ENCODE peak calls at places on chromosomes 3 and 15, in nine cellular contexts. V is CD8-positive, alpha-beta T cell; Q is ovary; X is heart left ventricle; N is heart right ventricle; U is left ventricle myocardium inferior; Z is CD4-positive, alpha-beta T cell; D is psoas muscle; C is A549. A is an unnamed sample.

GRCh38 chr3:169104972-169105371 is 558.5 kb downstream of the MECOM start:
- DNase-seq in D (no peak), C (no peak), V (no peak), U (no peak), Q (no peak), N (no peak), Z (no peak), X (no peak), A (no peak)

GRCh38 chr3:126934149-126934548 is 48.8 kb upstream of the PLXNA1 start:
- DNase-seq in C (no peak), Z (no peak), D (no peak), X (no peak), U (no peak), Q (no peak), N (no peak), V (no peak), A (no peak)

GRCh38 chr3:15319575-15319974 is 12.8 kb downstream of the SH3BP5 start:
- DNase-seq in U (peak), N (no peak), D (peak), X (no peak), Q (no peak), Z (no peak), V (no peak), C (no peak), A (no peak)

GRCh38 chr3:82202254-82202653 is 440.8 kb upstream of the GBE1 start:
- DNase-seq in V (no peak), Q (no peak), X (no peak), C (no peak), D (no peak), U (no peak), N (no peak), Z (no peak), A (no peak)

GRCh38 chr15:63191895-63192603 is 2.6 kb downstream of the RAB8B start:
- DNase-seq in D (no peak), V (peak), X (no peak), U (no peak), Q (no peak), Z (peak), C (no peak), N (no peak), A (no peak)

GRCh38 chr3:23406576-23406975 is 203.4 kb downstream of the UBE2E2 start:
- DNase-seq in C (no peak), X (no peak), D (no peak), Q (no peak), U (no peak), V (no peak), Z (no peak), N (no peak), A (no peak)

GRCh38 chr3:51371943-51372557 is 13.0 kb upstream of the MANF start:
- DNase-seq in V (peak), Z (no peak), C (peak), U (no peak), X (no peak), Q (peak), D (no peak), N (no peak), A (no peak)

GRCh38 chr3:128274837-128275236 is 121.6 kb downstream of the EEFSEC start:
- DNase-seq in N (no peak), Z (no peak), Q (no peak), V (peak), C (no peak), X (no peak), U (no peak), D (no peak), A (peak)

GRCh38 chr3:5213574-5213966 is 26.1 kb downstream of the EDEM1 start:
- DNase-seq in Q (no peak), C (no peak), U (no peak), V (no peak), D (no peak), X (no peak), Z (no peak), N (no peak), A (no peak)

GRCh38 chr3:9130318-9131110 is 118.9 kb downstream of the SRGAP3 start:
- DNase-seq in Q (no peak), D (no peak), X (no peak), Z (no peak), V (no peak), N (no peak), U (no peak), C (peak), A (no peak)

GRCh38 chr3:100968908-100969556 is 24.2 kb downstream of the ABI3BP start:
- DNase-seq in V (no peak), N (peak), U (peak), X (no peak), C (no peak), Z (no peak), D (peak), Q (no peak), A (no peak)

GRCh38 chr3:159865042-159865579 is 123.5 kb upstream of the IL12A start:
- DNase-seq in N (no peak), D (no peak), Z (no peak), V (no peak), Q (no peak), X (no peak), C (peak), U (no peak), A (no peak)

GRCh38 chr3:186882881-186883685 is 40.6 kb downstream of the ADIPOQ start:
- DNase-seq in V (no peak), Z (no peak), U (no peak), N (no peak), X (no peak), D (no peak), C (peak), Q (no peak), A (peak)

GRCh38 chr3:194714122-194714425 is 28.4 kb downstream of the FAM43A start:
- DNase-seq in U (no peak), C (no peak), V (no peak), X (no peak), D (no peak), N (no peak), Z (no peak), Q (no peak), A (no peak)

GRCh38 chr15:28989239-28989830 is 103.6 kb downstream of the APBA2 start:
- DNase-seq in C (peak), X (no peak), D (no peak), N (no peak), Z (no peak), U (no peak), V (no peak), Q (no peak), A (no peak)

GRCh38 chr15:101372149-101372577 is 77.1 kb upstream of the SNRPA1 start:
- DNase-seq in Q (no peak), U (no peak), V (no peak), X (no peak), C (no peak), Z (no peak), D (peak), N (no peak), A (no peak)

GRCh38 chr3:122555275-122556071 is 8.6 kb downstream of the PARP9 start:
- DNase-seq in D (no peak), N (no peak), C (no peak), Z (no peak), U (no peak), X (no peak), Q (no peak), V (no peak), A (peak)

GRCh38 chr3:181722156-181722555 is 10.4 kb downstream of the SOX2 start:
- DNase-seq in D (no peak), Q (no peak), Z (no peak), U (no peak), C (no peak), N (no peak), V (no peak), X (no peak), A (no peak)

GRCh38 chr3:189222927-189223706 is 51.3 kb downstream of the TPRG1 start:
- DNase-seq in C (no peak), D (no peak), Q (no peak), Z (no peak), X (no peak), V (no peak), N (no peak), U (no peak), A (no peak)

GRCh38 chr3:125220681-125221429 is 8.3 kb upstream of the SLC12A8 start:
- DNase-seq in U (no peak), D (no peak), Q (no peak), X (no peak), N (no peak), C (no peak), V (no peak), Z (no peak), A (no peak)

GRCh38 chr3:104598848-104599501 is 767.7 kb upstream of the ALCAM start:
- DNase-seq in C (peak), N (no peak), D (no peak), V (no peak), U (no peak), Q (no peak), Z (no peak), X (no peak), A (no peak)

GRCh38 chr3:65786891-65787290 is 251.8 kb downstream of the MAGI1 start:
- DNase-seq in N (no peak), X (no peak), U (no peak), C (no peak), V (no peak), Q (no peak), D (no peak), Z (no peak), A (no peak)

GRCh38 chr3:44031387-44032380 is 210.0 kb upstream of the TOPAZ1 start:
- DNase-seq in X (no peak), Z (no peak), C (no peak), D (no peak), N (no peak), V (no peak), Q (no peak), U (no peak), A (no peak)

GRCh38 chr3:169771651-169772529 is 1.3 kb upstream of the MYNN start:
- DNase-seq in N (peak), C (peak), V (peak), U (peak), Z (peak), Q (peak), D (peak), X (peak), A (no peak)

GRCh38 chr3:79515072-79515471 is 252.7 kb downstream of the ROBO1 start:
- DNase-seq in C (no peak), U (no peak), X (no peak), N (no peak), Z (no peak), Q (no peak), V (no peak), D (no peak), A (no peak)

GRCh38 chr3:157087398-157088132 is 72.4 kb downstream of the CCNL1 start:
- DNase-seq in D (no peak), U (no peak), N (no peak), Q (no peak), X (no peak), Z (no peak), C (peak), V (no peak), A (peak)

GRCh38 chr3:42880601-42881451 is 5.1 kb upstream of the CYP8B1 start:
- DNase-seq in N (peak), V (peak), Z (peak), Q (peak), X (peak), U (peak), D (peak), C (peak), A (peak)

DNA sequence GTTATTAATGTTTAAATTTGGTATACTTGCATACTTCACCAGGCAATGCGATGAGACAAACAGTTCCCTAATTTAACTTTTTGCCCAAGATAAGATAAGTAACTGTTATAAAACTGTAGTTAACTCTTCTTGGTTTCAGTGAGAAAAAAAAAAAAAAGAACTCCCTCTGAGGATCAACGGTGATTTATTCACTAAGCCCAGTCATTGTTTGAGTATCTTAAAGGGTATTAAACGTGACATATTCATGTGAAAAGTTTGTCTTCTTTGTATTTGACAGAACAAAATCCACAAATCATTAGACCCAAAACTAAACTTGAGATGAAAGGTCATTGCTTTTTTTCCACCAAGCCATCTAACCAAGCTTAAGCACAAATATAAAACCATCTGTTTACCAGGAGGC is 92.4 kb upstream of the RAP2B start:
- DNase-seq in Z (no peak), Q (no peak), C (no peak), D (no peak), V (no peak), X (no peak), U (no peak), N (no peak), A (no peak)
- H3K27ac ChIP-seq in Z (no peak), Q (no peak), C (no peak), D (no peak), V (no peak), X (peak), U (no peak), N (no peak), A (no peak)

GRCh38 chr15:39074341-39074740 is 506.5 kb upstream of the THBS1 start:
- DNase-seq in C (no peak), U (no peak), Z (no peak), Q (no peak), D (no peak), X (no peak), V (no peak), N (no peak), A (no peak)
- TF ChIP-seq CTCF in C (no peak), U (no peak), Z (no peak), Q (no peak), D (no peak), X (no peak), V (no peak), N (no peak), A (no peak)

DNA sequence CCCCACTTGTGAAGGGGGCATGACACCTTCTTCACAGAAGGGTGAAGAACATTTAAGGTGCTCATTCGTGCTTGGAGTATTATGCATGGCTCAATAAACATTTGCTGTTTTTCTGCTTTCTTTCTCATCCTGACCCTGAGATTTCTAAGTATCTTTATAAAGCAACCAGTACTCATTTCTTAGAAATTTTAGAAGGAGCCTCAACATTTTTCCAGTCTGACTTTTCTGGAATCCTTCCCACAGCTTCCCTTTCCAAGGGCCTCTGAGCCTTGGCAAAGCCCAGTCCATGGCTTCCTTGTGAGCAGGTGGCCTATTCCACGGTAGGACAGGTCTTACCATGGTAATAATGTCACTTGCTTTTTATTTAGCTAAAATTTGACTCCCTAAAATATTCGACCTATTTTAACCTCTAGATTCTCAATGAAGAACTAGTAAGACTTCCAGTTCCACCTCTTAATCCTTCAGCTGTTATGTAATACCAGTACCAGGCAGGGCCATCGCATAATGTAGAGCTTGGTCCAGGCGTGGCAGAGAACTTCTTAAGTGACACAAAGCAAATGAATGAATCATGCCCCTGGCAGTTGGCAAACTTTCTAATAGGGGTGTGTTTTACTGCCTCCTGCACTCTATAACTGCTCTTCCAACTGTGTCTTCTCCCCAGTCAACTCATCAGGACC is 1.0 kb upstream of the TM4SF4 start:
- DNase-seq in D (peak), Z (no peak), V (no peak), Q (no peak), C (peak), X (no peak), N (no peak), U (no peak), A (peak)
- H3K27ac ChIP-seq in D (peak), Z (no peak), V (no peak), Q (no peak), C (peak), X (no peak), N (no peak), U (peak), A (no peak)

GRCh38 chr3:99509224-99509623 is 129.2 kb upstream of the COL8A1 start:
- DNase-seq in Q (peak), U (no peak), N (no peak), C (no peak), D (no peak), Z (no peak), V (no peak), X (no peak), A (no peak)
- TF ChIP-seq CTCF in Q (no peak), U (no peak), N (no peak), C (no peak), D (no peak), Z (no peak), V (no peak), X (no peak), A (no peak)

DNA sequence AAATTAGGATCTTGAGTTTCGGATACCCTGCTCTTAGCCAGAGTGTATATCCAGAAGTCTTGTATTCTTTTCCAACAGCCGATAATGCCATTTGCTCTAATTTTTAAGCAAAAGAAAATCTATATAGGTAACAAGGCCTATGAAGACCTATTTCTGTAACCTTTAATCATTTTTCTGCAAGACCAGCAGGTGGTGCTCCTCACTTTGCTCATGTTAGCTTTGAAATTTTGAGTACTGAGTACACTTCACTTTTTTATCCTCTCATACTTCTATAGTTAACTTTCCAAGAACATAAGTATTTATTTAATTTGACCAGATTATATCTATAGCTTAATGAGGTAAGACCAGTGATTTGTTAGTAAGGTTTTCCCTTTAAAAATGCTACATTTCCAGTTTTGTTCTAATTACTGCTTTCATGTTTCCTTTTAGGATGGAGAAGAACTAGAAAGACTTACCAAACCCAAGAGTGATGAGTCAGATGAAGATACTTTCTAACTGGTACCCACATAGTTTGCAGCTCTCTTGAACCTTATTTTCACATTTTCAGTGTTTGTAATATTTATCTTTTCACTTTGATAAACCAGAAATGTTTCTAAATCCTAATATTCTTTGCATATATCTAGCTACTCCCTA is 20.5 kb downstream of the SLC35A5 start:
- DNase-seq in Q (no peak), N (no peak), C (peak), U (no peak), Z (peak), V (no peak), D (no peak), X (no peak), A (no peak)
- H3K27ac ChIP-seq in Q (no peak), N (no peak), C (no peak), U (no peak), Z (no peak), V (no peak), D (no peak), X (no peak), A (no peak)

GRCh38 chr3:133464573-133464972 is 64.7 kb downstream of the BFSP2 start:
- DNase-seq in C (peak), V (no peak), D (no peak), N (no peak), U (no peak), Q (no peak), X (no peak), Z (no peak), A (peak)
- TF ChIP-seq CTCF in C (peak), V (no peak), D (no peak), N (peak), U (peak), Q (no peak), X (no peak), Z (no peak), A (peak)

DNA sequence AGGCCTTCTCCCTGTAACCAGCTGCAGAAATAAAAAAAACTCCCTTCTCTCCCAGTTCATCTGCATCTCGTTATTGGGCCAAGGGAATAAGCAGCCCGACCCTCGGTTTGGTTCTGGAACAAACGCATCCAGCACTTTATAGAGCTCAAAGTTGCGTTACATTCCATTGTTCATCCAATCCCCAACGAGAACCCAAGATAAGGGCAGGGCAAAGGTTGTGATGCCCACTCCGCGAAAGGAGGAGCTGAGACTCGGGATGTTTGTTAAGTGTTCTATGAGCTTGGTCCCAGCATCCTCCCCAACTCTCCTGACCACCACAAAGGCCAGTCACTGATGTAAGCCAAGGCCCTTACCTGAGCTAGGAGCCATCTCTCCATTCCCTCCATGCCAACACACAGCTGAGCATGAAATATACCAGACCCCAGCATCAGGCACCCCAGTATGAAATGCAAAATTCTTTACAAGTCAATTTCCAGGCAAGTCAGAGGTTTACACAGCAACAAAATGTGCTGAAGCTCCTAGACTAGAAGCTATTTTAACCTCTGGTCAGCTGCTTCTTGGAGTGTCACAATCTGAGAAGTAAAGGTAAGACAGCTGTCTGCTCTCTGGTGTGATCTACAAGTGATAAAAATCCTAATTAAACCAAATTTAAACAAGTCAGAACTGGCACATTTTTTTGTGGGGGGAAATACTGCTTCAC is 17.9 kb downstream of the CCDC12 start:
- DNase-seq in Q (no peak), U (no peak), N (no peak), V (no peak), X (no peak), C (no peak), D (no peak), Z (no peak), A (no peak)
- H3K27ac ChIP-seq in Q (peak), U (peak), N (peak), V (no peak), X (peak), C (no peak), D (peak), Z (no peak), A (no peak)

DNA sequence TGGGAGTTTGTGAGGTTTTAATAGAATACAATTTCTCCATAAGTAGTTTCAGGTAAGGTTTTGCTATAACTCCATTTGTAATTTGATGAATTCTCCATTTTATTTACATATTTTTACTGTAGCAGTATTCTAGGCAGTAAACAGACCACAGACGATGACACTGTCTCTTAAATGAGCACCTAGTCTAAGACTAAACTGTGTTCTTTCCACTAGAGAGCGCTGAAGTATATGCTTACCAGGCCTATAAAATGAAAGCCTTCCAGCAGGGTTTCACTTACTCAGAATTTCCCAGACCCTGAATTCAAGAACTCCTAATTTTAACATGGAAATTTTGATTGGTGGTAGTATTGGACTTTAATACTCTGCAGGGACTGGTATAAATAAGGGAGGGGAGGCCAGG is 41.6 kb downstream of the POLG start:
- DNase-seq in Z (no peak), C (peak), V (no peak), N (no peak), U (no peak), X (no peak), Q (no peak), D (no peak), A (no peak)
- TF ChIP-seq CTCF in Z (no peak), C (no peak), V (no peak), N (no peak), U (no peak), X (no peak), Q (no peak), D (no peak), A (peak)

GRCh38 chr3:136595862-136596697 is 156.1 kb downstream of the STAG1 start:
- DNase-seq in N (no peak), U (no peak), D (no peak), Z (no peak), V (no peak), C (no peak), Q (no peak), X (no peak), A (no peak)
- H3K27ac ChIP-seq in N (no peak), U (no peak), D (no peak), Z (no peak), V (no peak), C (no peak), Q (no peak), X (no peak), A (no peak)